ENCODE peak calls at places on chromosome 13, in seven cellular contexts. F is heart right ventricle, T is A673, J is uterus, E is RWPE1, L is endothelial cell, H is AG09319. Z is an unnamed sample.

GRCh38 chr13:43894438-43894837 is 14.7 kb downstream of the LACC1 start:
- DNase-seq in F (no peak), T (peak; percentile 9), J (no peak), E (no peak), L (no peak), H (no peak), Z (no peak)

GRCh38 chr13:73248711-73249580 is 190.1 kb downstream of the KLF5 start:
- DNase-seq in F (no peak), T (no peak), J (no peak), E (peak; percentile 82), L (no peak), H (no peak), Z (no peak)

GRCh38 chr13:43364210-43365041 is 341.0 kb downstream of the DNAJC15 start:
- DNase-seq in F (no peak), T (peak; percentile 81), J (no peak), E (no peak), L (no peak), H (no peak), Z (no peak)

GRCh38 chr13:112835344-112835743 is 133.7 kb upstream of the MCF2L start:
- DNase-seq in F (no peak), T (no peak), J (no peak), E (no peak), L (no peak), H (no peak), Z (no peak)

GRCh38 chr13:114099918-114100445 is 32.4 kb downstream of the RASA3 start:
- DNase-seq in F (peak; percentile 11), T (peak; percentile 57), J (peak; percentile 14), E (no peak), L (no peak), H (no peak), Z (peak; percentile 30)

GRCh38 chr13:23772717-23773116 is 116.5 kb downstream of the MIPEP start:
- DNase-seq in F (no peak), T (no peak), J (no peak), E (no peak), L (no peak), H (no peak), Z (no peak)

GRCh38 chr13:114131581-114132418 is 623 bp downstream of the RASA3 start:
- DNase-seq in F (no peak), T (peak; percentile 62), J (no peak), E (no peak), L (no peak), H (no peak), Z (no peak)

GRCh38 chr13:23866420-23867026 is 22.7 kb downstream of the MIPEP start:
- DNase-seq in F (no peak), T (no peak), J (no peak), E (no peak), L (no peak), H (no peak), Z (no peak)

GRCh38 chr13:94552095-94552494 is 43.9 kb downstream of the TGDS start:
- DNase-seq in F (no peak), T (no peak), J (no peak), E (no peak), L (no peak), H (no peak), Z (no peak)

GRCh38 chr13:85544756-85545155 is 254.5 kb downstream of the SLITRK6 start:
- DNase-seq in F (no peak), T (no peak), J (no peak), E (no peak), L (no peak), H (no peak), Z (no peak)

GRCh38 chr13:97802213-97802612 is 151.3 kb upstream of the IPO5 start:
- DNase-seq in F (no peak), T (no peak), J (no peak), E (no peak), L (no peak), H (no peak), Z (no peak)

GRCh38 chr13:54637377-54637776 is 1608.8 kb downstream of the OLFM4 start:
- DNase-seq in F (no peak), T (peak; percentile 22), J (no peak), E (peak; percentile 35), L (no peak), H (no peak), Z (no peak)

GRCh38 chr13:104809483-104809882 is 1726.0 kb downstream of the EFNB2 start:
- DNase-seq in F (no peak), T (no peak), J (no peak), E (no peak), L (no peak), H (no peak), Z (no peak)

GRCh38 chr13:21846605-21847004 is 175.7 kb downstream of the FGF9 start:
- DNase-seq in F (no peak), T (no peak), J (no peak), E (no peak), L (no peak), H (no peak), Z (no peak)

GRCh38 chr13:97108535-97108910 is 113.6 kb upstream of the MBNL2 start:
- DNase-seq in F (no peak), T (no peak), J (peak; percentile 33), E (no peak), L (no peak), H (no peak), Z (no peak)

GRCh38 chr13:23825179-23825578 is 64.0 kb downstream of the MIPEP start:
- DNase-seq in F (no peak), T (no peak), J (no peak), E (no peak), L (no peak), H (no peak), Z (no peak)

GRCh38 chr13:73262862-73263627 is 204.2 kb downstream of the KLF5 start:
- DNase-seq in F (no peak), T (no peak), J (no peak), E (no peak), L (no peak), H (no peak), Z (no peak)

GRCh38 chr13:39836038-39836437 is 180.6 kb downstream of the COG6 start:
- DNase-seq in F (no peak), T (no peak), J (no peak), E (peak; percentile 93), L (no peak), H (no peak), Z (no peak)

GRCh38 chr13:42946927-42947326 is 45.1 kb downstream of the EPSTI1 start:
- DNase-seq in F (no peak), T (no peak), J (no peak), E (no peak), L (no peak), H (peak; percentile 15), Z (no peak)

GRCh38 chr13:39266426-39266825 is 228.2 kb downstream of the NHLRC3 start:
- DNase-seq in F (no peak), T (no peak), J (no peak), E (no peak), L (no peak), H (no peak), Z (no peak)

GRCh38 chr13:77909827-77910226 is 8.8 kb downstream of the EDNRB start:
- DNase-seq in F (no peak), T (no peak), J (no peak), E (no peak), L (no peak), H (no peak), Z (no peak)

GRCh38 chr13:32734511-32734910 is 148.3 kb downstream of the PDS5B start:
- DNase-seq in F (no peak), T (peak; percentile 69), J (no peak), E (peak; percentile 52), L (no peak), H (no peak), Z (no peak)

DNA sequence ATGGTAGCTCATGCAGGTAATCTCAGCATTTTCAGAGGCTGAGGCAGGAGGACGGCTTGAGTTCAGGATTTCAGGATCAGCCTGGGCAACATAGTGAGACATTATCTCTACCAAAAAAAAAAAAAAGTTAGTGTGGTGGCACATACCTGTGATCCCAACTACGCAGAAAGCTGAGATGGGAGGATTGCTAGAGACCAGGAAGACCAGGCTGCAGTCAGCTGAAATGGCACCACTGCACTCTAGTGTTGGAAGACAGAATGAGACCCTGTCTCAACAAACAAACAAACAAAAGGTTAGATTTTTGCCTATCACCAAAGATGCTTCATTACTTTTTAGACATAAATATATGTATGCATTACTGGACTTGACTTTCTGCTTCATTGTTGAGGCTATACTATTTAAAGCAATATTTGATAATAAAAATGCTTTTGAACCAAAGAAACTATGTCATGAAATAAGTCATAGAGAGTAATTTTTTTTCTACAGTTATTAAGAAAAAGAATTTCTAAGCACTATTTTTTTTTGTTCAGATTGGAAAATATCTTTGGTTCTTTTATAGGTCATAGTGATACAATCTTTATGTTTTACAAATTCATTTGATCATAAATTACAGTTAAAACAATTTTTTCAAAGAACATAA is 1180.1 kb upstream of the ATXN8OS start:
- DNase-seq in F (no peak), T (peak; percentile 10), J (no peak), E (peak; percentile 1), L (peak; percentile 44), H (no peak), Z (peak; percentile 28)
- TF ChIP-seq CTCF in F (peak; percentile 38), T (peak; percentile 50), J (no peak), E (peak; percentile 63), L (peak; percentile 41), H (no peak), Z (peak; percentile 70)

DNA sequence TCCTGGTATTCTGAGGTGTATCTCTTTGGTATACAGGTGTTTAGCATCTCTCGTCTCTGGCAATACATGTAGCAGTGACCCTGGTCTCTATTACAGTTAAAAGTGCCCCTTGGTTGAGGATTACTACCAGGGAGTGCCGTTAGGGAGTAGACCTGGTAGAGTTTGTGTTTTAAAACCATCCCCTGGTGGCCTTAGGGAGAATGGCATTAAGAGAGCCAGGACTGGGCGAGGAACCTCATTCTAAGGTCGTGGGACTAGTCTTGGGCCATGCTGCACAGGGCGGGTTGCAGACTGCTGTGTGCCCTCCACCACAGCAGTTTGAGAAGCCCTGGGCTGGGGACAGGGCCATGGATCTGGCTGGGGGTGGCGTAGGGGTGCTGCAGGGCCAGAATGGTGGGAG is 35.0 kb downstream of the B3GLCT start:
- DNase-seq in F (no peak), T (peak; percentile 11), J (no peak), E (no peak), L (no peak), H (no peak), Z (no peak)
- TF ChIP-seq CTCF in F (peak; percentile 36), T (peak; percentile 25), J (no peak), E (no peak), L (peak; percentile 44), H (peak; percentile 31), Z (peak; percentile 27)

GRCh38 chr13:111637365-111637764 is 316.9 kb downstream of the TEX29 start:
- DNase-seq in F (no peak), T (no peak), J (no peak), E (no peak), L (no peak), H (no peak), Z (no peak)
- TF ChIP-seq CTCF in F (no peak), T (no peak), J (no peak), E (no peak), L (no peak), H (no peak), Z (no peak)

GRCh38 chr13:86567119-86567518 is 767.9 kb upstream of the SLITRK6 start:
- DNase-seq in F (no peak), T (no peak), J (no peak), E (no peak), L (no peak), H (no peak), Z (peak; percentile 10)
- TF ChIP-seq CTCF in F (no peak), T (no peak), J (no peak), E (no peak), L (no peak), H (no peak), Z (peak; percentile 18)

Z was measured in nephron progenitor cell.